ENCODE peak calls at places on chromosomes 2 and 18, in nine cellular contexts. P, K, F, A, R, X, J, C and O are unnamed samples.

GRCh38 chr2:143611336-143611735 is 482.1 kb downstream of the ARHGAP15 start:
- DNase-seq in P (no peak), X (no peak), A (no peak), R (no peak), C (no peak), K (no peak), J (no peak), F (no peak), O (no peak)

GRCh38 chr2:177334940-177335543 is 57.5 kb upstream of the AGPS start:
- DNase-seq in C (peak), J (peak), K (no peak), A (no peak), R (no peak), F (no peak), X (peak), P (peak), O (no peak)

GRCh38 chr2:6958616-6959235 is 41.5 kb downstream of the RNF144A start:
- DNase-seq in K (no peak), J (no peak), F (no peak), A (no peak), P (no peak), R (no peak), C (peak), X (no peak), O (no peak)

GRCh38 chr2:206115026-206115578 is 29.1 kb upstream of the INO80D start:
- DNase-seq in P (no peak), R (no peak), C (no peak), J (no peak), X (no peak), F (no peak), K (no peak), A (no peak), O (no peak)

GRCh38 chr2:46982356-46983064 is 66.9 kb upstream of the MCFD2 start:
- DNase-seq in F (no peak), P (no peak), X (no peak), A (no peak), C (no peak), K (no peak), R (no peak), J (no peak), O (no peak)

GRCh38 chr2:138276367-138276766 is 225.2 kb upstream of the SPOPL start:
- DNase-seq in J (peak), P (no peak), A (peak), K (no peak), C (no peak), R (no peak), X (no peak), F (no peak), O (no peak)

GRCh38 chr2:172086349-172087190 is 1.3 kb downstream of the DLX1 start:
- DNase-seq in F (peak), P (no peak), R (no peak), K (no peak), X (peak), C (no peak), J (peak), A (peak), O (no peak)

GRCh38 chr2:171702781-171703556 is 15.7 kb downstream of the DYNC1I2 start:
- DNase-seq in X (no peak), C (no peak), J (no peak), K (peak), R (no peak), A (no peak), F (no peak), P (no peak), O (no peak)

GRCh38 chr2:174846941-174847938 is 83.0 kb upstream of the CHRNA1 start:
- DNase-seq in P (no peak), C (peak), R (no peak), A (peak), X (no peak), F (no peak), J (peak), K (peak), O (no peak)

GRCh38 chr2:120758181-120759048 is 22.7 kb downstream of the GLI2 start:
- DNase-seq in X (no peak), K (no peak), F (peak), A (peak), R (no peak), P (no peak), C (peak), J (peak), O (no peak)

GRCh38 chr2:60297296-60298010 is 256.0 kb downstream of the BCL11A start:
- DNase-seq in P (peak), R (no peak), X (no peak), K (no peak), C (no peak), A (peak), J (peak), F (no peak), O (no peak)

GRCh38 chr2:217288472-217289063 is 428.7 kb upstream of the TNP1 start:
- DNase-seq in R (no peak), K (no peak), X (no peak), P (no peak), C (no peak), A (no peak), F (no peak), J (no peak), O (no peak)

GRCh38 chr2:70645733-70646420 is 92.3 kb upstream of the TGFA start:
- DNase-seq in C (no peak), J (peak), F (no peak), P (no peak), X (no peak), A (peak), R (no peak), K (no peak), O (no peak)

GRCh38 chr2:63862802-63863201 is 21.1 kb downstream of the UGP2 start:
- DNase-seq in A (no peak), K (peak), C (no peak), R (peak), F (no peak), P (no peak), X (peak), J (no peak), O (no peak)

GRCh38 chr2:63865159-63865799 is 23.6 kb downstream of the UGP2 start:
- DNase-seq in K (peak), P (no peak), R (no peak), C (no peak), J (no peak), A (no peak), F (no peak), X (no peak), O (no peak)

GRCh38 chr2:63863707-63864106 is 22.0 kb downstream of the UGP2 start:
- DNase-seq in J (no peak), K (no peak), A (no peak), R (no peak), C (no peak), X (no peak), P (no peak), F (no peak), O (no peak)

GRCh38 chr2:63858291-63858690 is 16.6 kb downstream of the UGP2 start:
- DNase-seq in C (no peak), F (no peak), P (no peak), J (no peak), X (no peak), K (no peak), R (no peak), A (no peak), O (no peak)

DNA sequence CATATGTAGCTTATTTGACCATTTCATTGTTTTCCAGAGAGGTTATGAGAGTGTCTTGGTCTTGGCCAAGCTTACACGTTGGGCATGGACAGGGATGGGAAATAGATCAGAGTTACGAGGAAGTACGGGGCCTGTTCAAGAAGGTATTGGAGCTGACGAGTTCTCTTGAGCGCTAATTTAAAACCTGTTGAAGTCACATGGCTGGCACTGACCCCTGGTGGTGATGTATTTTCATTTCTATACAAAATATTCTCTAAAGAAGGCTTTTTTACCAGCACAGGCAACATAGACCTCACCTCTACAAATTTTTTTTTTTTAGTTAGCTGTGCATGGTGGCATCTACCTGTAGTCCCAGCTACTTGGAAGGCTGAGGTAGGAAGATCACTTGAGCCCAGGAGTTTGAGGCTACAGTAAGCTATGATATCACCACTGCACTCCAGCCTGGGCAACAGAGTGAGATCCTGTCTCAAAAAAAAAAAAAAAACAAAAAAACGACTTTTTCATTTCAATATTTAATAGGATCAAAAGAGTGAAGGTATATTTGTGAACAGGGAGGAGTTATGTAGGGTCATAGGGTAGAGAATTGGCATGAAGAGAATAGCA is 19.6 kb downstream of the UGP2 start:
- DNase-seq in X (peak), R (no peak), F (peak), K (no peak), J (peak), P (peak), C (peak), A (peak), O (no peak)
- TF ChIP-seq CTCF in X (peak), R (peak), F (peak), K (peak), J (peak), P (peak), C (peak), A (peak), O (peak)

DNA sequence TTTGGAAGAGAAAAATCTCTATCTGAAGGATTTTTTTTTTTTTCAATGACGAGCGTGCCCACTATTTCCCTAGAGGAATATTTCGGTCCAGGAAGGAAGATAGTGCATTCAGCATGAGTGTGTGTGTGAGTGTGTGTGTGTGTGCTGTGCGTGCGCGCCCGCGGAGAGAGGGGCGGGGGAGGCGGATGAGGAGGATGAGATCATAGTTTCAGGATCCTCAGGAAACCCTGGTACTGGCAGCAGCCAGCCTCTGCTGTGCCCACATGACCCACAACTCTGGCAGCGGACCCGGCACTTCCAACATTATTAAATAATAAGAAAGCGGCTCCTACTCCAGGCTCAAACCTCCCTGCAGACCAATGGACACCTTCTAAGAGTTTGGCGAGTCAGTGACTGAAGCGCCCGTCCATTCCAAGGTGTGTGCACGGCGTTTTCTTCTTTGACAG is 217.0 kb upstream of the DTNA start:
- DNase-seq in A (peak), F (peak), R (peak), J (peak), X (peak), P (peak), K (peak), C (peak), O (peak)
- H3K4me3 ChIP-seq in A (peak), F (peak), R (peak), J (peak), X (peak), P (peak), K (peak), C (peak), O (peak)

DNA sequence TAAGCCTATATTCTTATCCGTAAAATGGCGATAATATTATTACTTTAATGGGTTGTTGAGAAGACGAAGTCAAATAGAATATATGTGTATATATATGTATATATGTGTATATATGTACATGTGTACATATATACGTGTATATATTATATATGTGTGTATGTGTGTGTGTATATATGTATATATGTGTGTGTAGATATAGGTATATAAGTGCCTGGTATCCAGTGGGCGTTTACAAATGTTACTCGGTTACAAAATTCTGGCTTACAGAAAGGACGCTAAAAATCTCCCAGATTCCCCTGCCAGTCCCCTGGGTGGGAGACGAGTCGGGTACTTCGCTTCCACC is 295 bp upstream of the MTX2 start:
- DNase-seq in R (no peak), P (no peak), X (no peak), K (no peak), C (no peak), F (no peak), A (no peak), J (no peak), O (no peak)
- TF ChIP-seq CTCF in R (no peak), P (no peak), X (no peak), K (no peak), C (no peak), F (no peak), A (no peak), J (no peak), O (no peak)

GRCh38 chr2:23772684-23773083 is 154.2 kb downstream of the ATAD2B start:
- DNase-seq in F (no peak), C (no peak), P (no peak), K (no peak), A (no peak), J (no peak), R (no peak), X (no peak), O (no peak)

GRCh38 chr2:23767871-23768611 is 158.9 kb downstream of the ATAD2B start:
- DNase-seq in X (no peak), R (no peak), P (no peak), F (no peak), C (no peak), J (no peak), A (no peak), K (peak), O (no peak)

GRCh38 chr2:23769364-23769763 is 157.6 kb downstream of the ATAD2B start:
- DNase-seq in R (no peak), F (no peak), A (no peak), K (no peak), X (no peak), J (no peak), P (no peak), C (no peak), O (no peak)
- H3K4me3 ChIP-seq in R (no peak), F (no peak), A (no peak), K (no peak), X (no peak), J (no peak), P (no peak), C (no peak), O (no peak)

GRCh38 chr18:53701697-53702096 is 522.8 kb downstream of the MBD2 start:
- DNase-seq in P (no peak), R (no peak), X (no peak), A (no peak), J (no peak), C (no peak), F (no peak), K (no peak), O (no peak)

GRCh38 chr18:53702480-53702879 is 522.0 kb downstream of the MBD2 start:
- DNase-seq in X (no peak), A (no peak), R (no peak), C (no peak), F (no peak), K (no peak), J (no peak), P (no peak), O (no peak)

DNA sequence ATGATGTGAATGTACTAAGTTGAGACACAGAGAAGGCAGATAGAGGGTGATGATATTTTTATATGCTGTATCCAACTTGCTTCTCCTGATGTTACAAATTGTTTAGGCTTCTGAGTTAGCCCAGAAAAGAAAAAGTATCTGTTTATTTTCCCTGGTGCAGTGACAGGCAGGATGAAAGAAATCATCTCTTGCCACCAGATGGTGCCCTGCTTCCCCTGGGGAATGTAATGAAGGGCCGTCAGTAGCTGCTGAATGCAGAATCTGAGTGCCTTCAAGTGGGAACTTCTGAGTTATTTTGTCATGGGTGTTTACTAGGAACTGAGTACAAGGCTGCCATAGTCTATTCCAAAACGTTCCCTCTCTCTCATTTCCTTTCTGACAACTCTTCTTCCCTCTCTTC is 525.6 kb downstream of the MBD2 start:
- DNase-seq in F (no peak), K (peak), X (peak), C (peak), J (peak), P (no peak), A (peak), R (peak), O (peak)
- TF ChIP-seq CTCF in F (no peak), K (peak), X (peak), C (peak), J (peak), P (no peak), A (peak), R (peak), O (peak)

DNA sequence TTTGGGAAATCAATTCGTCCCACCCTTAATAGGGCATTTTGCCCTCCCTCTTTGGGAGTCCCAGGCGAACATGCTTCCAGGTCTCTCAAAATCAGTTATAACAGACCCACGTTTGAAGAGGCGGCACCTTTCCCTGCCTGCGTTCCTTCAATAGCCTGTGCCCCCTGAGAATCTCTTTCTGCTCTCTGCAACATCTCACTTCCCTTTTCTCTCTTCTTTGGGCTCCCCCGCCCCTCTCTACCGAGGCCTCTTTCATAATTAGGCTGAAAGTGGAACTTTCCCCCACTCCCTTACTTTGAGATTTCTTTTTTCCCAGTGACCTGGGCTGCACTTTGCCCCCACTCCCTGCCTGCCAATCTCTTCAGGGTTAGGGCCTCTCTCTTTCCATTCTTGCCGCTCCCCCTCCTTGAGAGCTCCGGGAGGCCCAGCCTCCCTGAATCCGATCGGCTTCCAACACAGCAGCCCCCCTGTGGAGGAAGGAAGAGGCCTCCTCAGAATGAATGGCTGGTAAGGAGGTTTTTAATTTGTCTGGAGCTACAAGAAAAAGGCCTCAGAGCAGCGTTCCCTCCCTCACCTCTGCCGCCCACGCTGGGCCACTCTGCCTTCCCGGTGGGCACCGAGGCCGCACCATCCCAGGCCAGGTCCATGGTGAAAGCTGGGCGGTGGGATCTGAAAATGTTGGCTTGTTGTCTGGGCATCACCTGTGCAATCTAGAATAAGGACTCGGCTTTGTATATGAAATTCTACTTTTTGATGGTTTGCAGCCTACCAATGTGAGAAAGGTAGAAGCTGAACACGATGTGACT is 162.6 kb upstream of the SIX3 start:
- DNase-seq in C (no peak), P (no peak), R (no peak), X (no peak), F (no peak), J (peak), K (no peak), A (peak), O (no peak)
- H3K4me3 ChIP-seq in C (no peak), P (no peak), R (no peak), X (no peak), F (no peak), J (peak), K (no peak), A (no peak), O (no peak)

DNA sequence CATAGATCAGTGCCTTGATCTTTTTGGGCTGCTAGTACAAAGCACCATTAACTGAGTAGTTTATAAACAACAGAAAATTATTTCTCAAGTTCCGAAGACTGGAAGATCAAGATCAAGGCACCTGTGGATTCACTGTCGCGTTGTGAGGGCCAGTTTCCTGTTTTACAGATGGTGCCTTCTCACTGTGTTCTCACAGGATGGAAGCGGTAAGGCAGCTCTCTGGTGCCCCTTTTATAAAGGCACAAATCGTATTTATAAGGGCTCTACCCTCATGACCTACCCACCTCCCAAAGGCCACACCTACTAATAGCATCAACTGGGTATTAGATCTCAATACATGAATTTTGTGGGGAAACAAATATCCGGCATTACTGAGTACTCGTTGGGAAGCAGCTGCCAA is 729.5 kb upstream of the SLC39A10 start:
- DNase-seq in J (no peak), R (no peak), A (no peak), P (no peak), K (no peak), F (no peak), C (no peak), X (no peak), O (no peak)
- TF ChIP-seq CTCF in J (no peak), R (no peak), A (no peak), P (no peak), K (no peak), F (no peak), C (no peak), X (no peak), O (no peak)

GRCh38 chr2:37630778-37631177 is 40.7 kb downstream of the CDC42EP3 start:
- DNase-seq in K (no peak), R (no peak), A (no peak), F (no peak), C (no peak), X (no peak), P (no peak), J (no peak), O (no peak)

GRCh38 chr2:37632310-37632709 is 39.1 kb downstream of the CDC42EP3 start:
- DNase-seq in X (no peak), A (no peak), J (no peak), P (no peak), F (no peak), C (no peak), K (no peak), R (no peak), O (no peak)

GRCh38 chr2:37630298-37630697 is 41.1 kb downstream of the CDC42EP3 start:
- DNase-seq in A (no peak), X (no peak), C (no peak), J (no peak), R (no peak), P (no peak), K (no peak), F (no peak), O (no peak)

GRCh38 chr2:37631698-37632097 is 39.7 kb downstream of the CDC42EP3 start:
- DNase-seq in A (no peak), C (no peak), P (no peak), R (no peak), K (no peak), F (no peak), J (no peak), X (no peak), O (no peak)

DNA sequence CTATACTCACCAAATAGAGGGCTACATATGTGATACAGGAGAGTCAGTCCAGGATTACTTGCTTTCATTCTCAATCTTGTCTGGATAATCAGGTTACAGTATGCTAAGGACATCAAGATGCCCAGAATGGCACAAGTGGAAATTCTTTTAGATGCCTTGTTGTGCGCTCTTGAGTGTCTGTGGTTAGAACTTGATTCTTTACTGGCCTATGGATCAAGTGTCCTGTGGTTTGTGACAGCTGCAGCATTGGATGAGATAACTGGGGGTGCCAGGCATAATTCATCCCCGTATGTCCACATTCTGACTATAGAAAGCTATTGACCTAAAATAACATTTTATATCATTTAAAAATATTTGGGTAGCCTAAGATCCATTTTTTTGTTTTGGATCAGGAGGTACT is 40.1 kb downstream of the CDC42EP3 start:
- DNase-seq in F (no peak), C (no peak), R (no peak), J (no peak), P (no peak), A (no peak), K (no peak), X (no peak), O (no peak)
- H3K4me3 ChIP-seq in F (no peak), C (no peak), R (no peak), J (no peak), P (no peak), A (no peak), K (no peak), X (no peak), O (no peak)